ENCODE peak calls at places on chromosomes 2 and 18, in five cellular contexts. L, Q, J, S and R are unnamed samples.

GRCh38 chr2:15826273-15826717 is 114.1 kb upstream of the MYCN start:
- DNase-seq in L (peak), Q (no peak), J (no peak), S (peak), R (no peak)

GRCh38 chr2:197024206-197024605 is 97.7 kb upstream of the PGAP1 start:
- DNase-seq in L (no peak), Q (no peak), J (peak), S (peak), R (no peak)

GRCh38 chr2:17894551-17894950 is 16.1 kb downstream of the KCNS3 start:
- DNase-seq in L (no peak), Q (no peak), J (no peak), S (no peak), R (no peak)

GRCh38 chr2:218028562-218029348 is 26.0 kb upstream of the TNS1 start:
- DNase-seq in L (no peak), Q (no peak), J (no peak), S (no peak), R (no peak)

GRCh38 chr18:73577365-73577764 is 570.3 kb downstream of the FBXO15 start:
- DNase-seq in L (no peak), Q (no peak), J (no peak), S (no peak), R (no peak)

GRCh38 chr2:203498161-203498560 is 36.9 kb downstream of the RAPH1 start:
- DNase-seq in L (no peak), Q (peak), J (peak), S (no peak), R (no peak)

GRCh38 chr2:96150007-96150406 is 4.8 kb upstream of the DUSP2 start:
- DNase-seq in L (no peak), Q (no peak), J (no peak), S (no peak), R (no peak)

GRCh38 chr18:78506031-78506461 is 473.6 kb upstream of the SALL3 start:
- DNase-seq in L (no peak), Q (no peak), J (no peak), S (no peak), R (no peak)

GRCh38 chr18:38019292-38019691 is 453.7 kb upstream of the CELF4 start:
- DNase-seq in L (no peak), Q (no peak), J (no peak), S (no peak), R (no peak)

GRCh38 chr18:78902795-78903435 is 76.7 kb upstream of the SALL3 start:
- DNase-seq in L (no peak), Q (no peak), J (no peak), S (no peak), R (no peak)

GRCh38 chr2:179020156-179020750 is 29.7 kb downstream of the CCDC141 start:
- DNase-seq in L (peak), Q (peak), J (peak), S (peak), R (no peak)

GRCh38 chr2:1169291-1169949 is 218.8 kb downstream of the SNTG2 start:
- DNase-seq in L (no peak), Q (no peak), J (no peak), S (no peak), R (no peak)

GRCh38 chr18:59460060-59460395 is 101.0 kb upstream of the LMAN1 start:
- DNase-seq in L (no peak), Q (no peak), J (no peak), S (no peak), R (no peak)

GRCh38 chr2:197179744-197180498 is 130.7 kb downstream of the ANKRD44 start:
- DNase-seq in L (no peak), Q (no peak), J (peak), S (no peak), R (no peak)

GRCh38 chr2:46297546-46298271 is 502 bp downstream of the EPAS1 start:
- DNase-seq in L (peak), Q (peak), J (peak), S (peak), R (no peak)

GRCh38 chr2:46298522-46299351 is 1.5 kb downstream of the EPAS1 start:
- DNase-seq in L (no peak), Q (peak), J (peak), S (peak), R (no peak)

GRCh38 chr2:46296840-46297545 is at the start of gene EPAS1:
- DNase-seq in L (peak), Q (peak), J (peak), S (peak), R (no peak)

GRCh38 chr2:46299365-46300263 is 2.4 kb downstream of the EPAS1 start:
- DNase-seq in L (peak), Q (peak), J (peak), S (peak), R (no peak)

DNA sequence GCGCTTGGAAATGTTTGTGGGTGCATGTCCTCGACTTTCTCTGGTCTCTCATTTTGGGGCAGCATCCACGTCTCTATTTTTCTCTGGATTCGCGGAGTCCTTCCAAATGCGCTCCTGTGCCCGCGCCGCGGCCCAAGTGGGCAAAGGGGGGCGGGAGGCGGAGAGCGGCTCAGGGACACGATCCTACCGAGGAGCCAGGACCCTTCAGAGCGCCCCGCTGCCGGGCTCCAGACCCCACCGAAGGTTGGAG is 990 bp downstream of the EPAS1 start:
- DNase-seq in L (no peak), Q (no peak), J (no peak), S (no peak), R (no peak)
- H3K9ac ChIP-seq in L (peak), Q (peak), J (peak), S (peak), R (peak)

GRCh38 chr2:177407031-177407430 is 14.5 kb downstream of the AGPS start:
- DNase-seq in L (no peak), Q (no peak), J (no peak), S (no peak), R (no peak)

GRCh38 chr2:177406182-177406581 is 13.6 kb downstream of the AGPS start:
- DNase-seq in L (no peak), Q (no peak), J (no peak), S (no peak), R (no peak)

GRCh38 chr2:177403822-177404221 is 11.2 kb downstream of the AGPS start:
- DNase-seq in L (no peak), Q (no peak), J (no peak), S (no peak), R (no peak)

GRCh38 chr2:177405029-177405692 is 12.6 kb downstream of the AGPS start:
- DNase-seq in L (no peak), Q (peak), J (peak), S (no peak), R (no peak)

GRCh38 chr2:177404243-177404642 is 11.7 kb downstream of the AGPS start:
- DNase-seq in L (no peak), Q (no peak), J (no peak), S (no peak), R (no peak)
- H3K4me3 ChIP-seq in L (no peak), Q (no peak), J (no peak), S (no peak), R (no peak)

GRCh38 chr2:52117299-52117698 is 1085.4 kb upstream of the NRXN1 start:
- DNase-seq in L (no peak), Q (peak), J (peak), S (no peak), R (no peak)
- H3K9ac ChIP-seq in L (no peak), Q (no peak), J (no peak), S (no peak), R (no peak)

DNA sequence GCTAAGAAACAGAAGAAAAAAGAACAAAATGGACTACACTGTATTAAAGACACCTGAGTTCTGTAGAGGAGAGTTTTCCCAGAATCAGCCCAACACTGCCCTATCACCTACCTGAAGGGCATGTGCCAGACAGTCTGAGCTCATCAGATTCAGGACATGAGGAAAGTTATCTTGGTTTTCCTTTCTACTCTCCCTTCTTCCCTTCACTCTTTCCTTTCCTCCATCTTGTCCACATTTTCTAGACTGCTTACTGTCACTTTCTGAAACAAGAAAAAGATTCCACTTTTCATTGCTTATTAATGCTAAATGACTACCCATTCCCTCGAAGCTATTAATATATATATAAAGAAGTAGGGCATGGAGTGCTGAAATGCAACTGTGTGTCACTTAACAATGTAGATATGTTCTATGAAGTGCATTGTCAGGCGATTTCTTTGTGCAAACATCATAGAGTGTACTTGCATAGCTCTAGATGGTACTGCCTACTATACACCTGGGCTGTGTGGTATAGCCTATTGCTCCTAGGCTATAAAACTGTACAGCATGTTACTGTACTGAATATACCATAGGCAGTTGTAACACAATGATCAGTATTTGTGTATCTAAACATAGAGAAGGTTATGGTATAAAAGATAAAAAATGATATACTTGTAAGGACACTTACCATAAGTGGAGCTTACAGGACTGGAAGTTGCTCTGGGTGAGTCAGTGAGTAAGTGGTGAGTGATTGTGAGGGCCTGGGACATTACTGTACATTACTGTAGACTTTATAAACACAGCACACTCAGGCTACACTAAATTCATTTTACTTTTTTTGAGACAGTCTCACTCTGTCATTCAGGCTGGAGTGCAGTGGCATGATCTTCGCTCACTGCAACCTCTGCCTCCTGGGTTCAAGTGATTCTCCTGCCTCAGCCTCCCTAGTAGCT is 145.5 kb upstream of the ITGA6 start:
- DNase-seq in L (no peak), Q (peak), J (peak), S (no peak), R (no peak)
- H3K4me3 ChIP-seq in L (no peak), Q (no peak), J (no peak), S (no peak), R (no peak)

DNA sequence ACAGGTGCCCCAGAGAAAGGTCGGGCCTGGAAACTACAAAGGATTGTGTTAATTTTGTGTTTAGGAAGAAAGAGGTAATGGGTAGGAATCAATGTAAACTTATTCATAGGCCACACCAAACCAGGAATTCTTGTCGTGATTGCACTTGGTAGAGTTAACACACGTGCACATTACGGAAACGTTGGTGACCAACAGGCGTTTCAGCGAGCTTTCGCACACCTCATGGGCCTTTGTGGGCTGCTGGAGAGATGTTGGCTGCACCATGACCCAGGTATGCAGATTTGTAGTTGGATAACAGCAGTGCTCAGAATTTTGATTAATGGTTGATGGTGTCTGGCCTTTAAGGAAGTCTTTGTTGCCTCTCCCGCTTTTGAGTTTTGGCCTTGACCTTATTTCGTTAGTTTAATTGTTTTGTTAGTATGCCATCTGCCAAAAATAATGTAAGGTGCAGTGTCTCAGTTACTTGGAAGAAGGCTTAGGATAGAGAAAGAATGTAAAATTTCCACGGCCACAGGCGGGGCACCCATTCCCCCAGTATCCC is 1.8 kb downstream of the ZNF236 start:
- DNase-seq in L (peak), Q (no peak), J (no peak), S (no peak), R (no peak)
- H3K9ac ChIP-seq in L (no peak), Q (no peak), J (no peak), S (no peak), R (peak)

DNA sequence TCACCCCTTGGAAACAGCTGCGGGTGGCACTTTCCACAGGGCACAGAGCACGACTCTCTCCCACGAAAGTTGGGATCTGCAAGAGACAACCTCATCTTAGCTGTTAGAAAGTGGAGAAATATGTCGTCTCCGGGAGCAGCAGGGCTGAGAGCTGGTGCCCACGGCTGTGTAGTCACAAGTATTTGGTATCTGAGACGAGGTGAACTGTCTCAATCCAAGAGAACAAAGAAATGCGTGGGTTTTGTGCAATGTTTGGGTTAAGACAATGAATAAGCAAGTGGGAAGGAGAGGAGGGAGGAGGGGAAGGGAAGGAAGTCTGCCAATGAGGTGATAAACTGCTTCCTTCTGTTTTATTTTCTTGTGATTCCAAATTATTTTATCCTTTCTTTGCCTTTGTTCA is 18.1 kb downstream of the DYTN start:
- DNase-seq in L (no peak), Q (peak), J (no peak), S (no peak), R (no peak)
- H3K4me3 ChIP-seq in L (no peak), Q (no peak), J (no peak), S (no peak), R (no peak)

GRCh38 chr2:124318913-124319312 is 293.8 kb downstream of the CNTNAP5 start:
- DNase-seq in L (no peak), Q (no peak), J (no peak), S (no peak), R (no peak)
- H3K9ac ChIP-seq in L (no peak), Q (no peak), J (no peak), S (no peak), R (no peak)

GRCh38 chr18:7618821-7619410 is 51.8 kb downstream of the PTPRM start:
- DNase-seq in L (no peak), Q (no peak), J (no peak), S (no peak), R (no peak)

GRCh38 chr18:7619676-7620075 is 52.6 kb downstream of the PTPRM start:
- DNase-seq in L (no peak), Q (no peak), J (no peak), S (no peak), R (no peak)

GRCh38 chr18:7616661-7617060 is 49.5 kb downstream of the PTPRM start:
- DNase-seq in L (no peak), Q (no peak), J (no peak), S (no peak), R (no peak)

GRCh38 chr18:7615840-7616239 is 48.7 kb downstream of the PTPRM start:
- DNase-seq in L (no peak), Q (no peak), J (no peak), S (no peak), R (no peak)

GRCh38 chr18:7617738-7618422 is 50.8 kb downstream of the PTPRM start:
- DNase-seq in L (peak), Q (peak), J (no peak), S (peak), R (no peak)
- H3K4me3 ChIP-seq in L (no peak), Q (peak), J (no peak), S (no peak), R (no peak)